ENCODE peak calls at places on chromosomes 13 and 19, in five cellular contexts. T is BE2C; D is CD4-positive, alpha-beta T cell; X is AG04449; S is IMR-90. O is an unnamed sample.

GRCh38 chr19:18470153-18470552 is 32.2 kb upstream of the ISYNA1 start:
- DNase-seq in X (no peak), D (no peak), S (no peak), T (peak), O (no peak)

GRCh38 chr19:3785938-3786824 is at the start of gene MATK:
- DNase-seq in X (no peak), T (no peak), S (no peak), D (no peak), O (no peak)

GRCh38 chr19:58407658-58408151 is 744 bp upstream of the ZNF584 start:
- DNase-seq in D (no peak), X (no peak), S (peak), T (no peak), O (no peak)

GRCh38 chr19:45503909-45504308 is 3.4 kb upstream of the VASP start:
- DNase-seq in X (no peak), T (no peak), S (no peak), D (no peak), O (no peak)

GRCh38 chr13:26326562-26326961 is 72.6 kb downstream of the CDK8 start:
- DNase-seq in T (no peak), D (no peak), S (no peak), X (no peak), O (no peak)

GRCh38 chr13:85170372-85170771 is 628.8 kb downstream of the SLITRK6 start:
- DNase-seq in X (no peak), S (no peak), T (no peak), D (no peak), O (no peak)

GRCh38 chr19:43634877-43635560 is 4.6 kb downstream of the CADM4 start:
- DNase-seq in S (no peak), X (no peak), T (no peak), D (no peak), O (no peak)

GRCh38 chr13:26412961-26413716 is 144.3 kb upstream of the WASF3 start:
- DNase-seq in D (no peak), T (no peak), X (no peak), S (no peak), O (no peak)

GRCh38 chr19:5789886-5790572 is 934 bp downstream of the DUS3L start:
- DNase-seq in D (no peak), T (no peak), S (no peak), X (no peak), O (no peak)

GRCh38 chr13:78160793-78161192 is 242.2 kb upstream of the EDNRB start:
- DNase-seq in D (no peak), S (peak), X (peak), T (no peak), O (no peak)

GRCh38 chr13:31320946-31321345 is 121.2 kb downstream of the B3GLCT start:
- DNase-seq in S (no peak), T (no peak), X (no peak), D (no peak), O (no peak)

GRCh38 chr19:7366701-7367420 is 18.1 kb downstream of the ARHGEF18 start:
- DNase-seq in X (no peak), S (peak), T (no peak), D (no peak), O (no peak)
- TF ChIP-seq CTCF in X (no peak), S (peak), T (peak), D (peak), O (peak)

GRCh38 chr19:56121180-56122167 is at the start of gene ZNF787:
- DNase-seq in T (peak), S (peak), X (peak), D (peak), O (peak)
- TF ChIP-seq CTCF in T (no peak), S (peak), X (no peak), D (no peak), O (no peak)

GRCh38 chr13:110507678-110508381 is 53.7 kb downstream of the RAB20 start:
- DNase-seq in S (no peak), X (no peak), T (no peak), D (no peak), O (no peak)
- TF ChIP-seq CTCF in S (no peak), X (no peak), T (peak), D (no peak), O (no peak)

GRCh38 chr19:27777726-27778125 is 1435.2 kb downstream of the UQCRFS1 start:
- DNase-seq in T (peak), D (no peak), S (no peak), X (no peak), O (no peak)
- TF ChIP-seq CTCF in T (peak), D (no peak), S (no peak), X (no peak), O (peak)

GRCh38 chr19:1511318-1511988 is 1.4 kb downstream of the ADAMTSL5 start:
- DNase-seq in D (no peak), S (no peak), T (no peak), X (no peak), O (no peak)

GRCh38 chr19:1514295-1514661 is 1.5 kb upstream of the ADAMTSL5 start:
- DNase-seq in S (no peak), T (no peak), D (no peak), X (no peak), O (no peak)

GRCh38 chr19:1511989-1512338 is 855 bp downstream of the ADAMTSL5 start:
- DNase-seq in D (no peak), T (no peak), S (no peak), X (no peak), O (no peak)

GRCh38 chr19:1513492-1514294 is 874 bp upstream of the ADAMTSL5 start:
- DNase-seq in S (peak), D (peak), X (no peak), T (peak), O (no peak)

DNA sequence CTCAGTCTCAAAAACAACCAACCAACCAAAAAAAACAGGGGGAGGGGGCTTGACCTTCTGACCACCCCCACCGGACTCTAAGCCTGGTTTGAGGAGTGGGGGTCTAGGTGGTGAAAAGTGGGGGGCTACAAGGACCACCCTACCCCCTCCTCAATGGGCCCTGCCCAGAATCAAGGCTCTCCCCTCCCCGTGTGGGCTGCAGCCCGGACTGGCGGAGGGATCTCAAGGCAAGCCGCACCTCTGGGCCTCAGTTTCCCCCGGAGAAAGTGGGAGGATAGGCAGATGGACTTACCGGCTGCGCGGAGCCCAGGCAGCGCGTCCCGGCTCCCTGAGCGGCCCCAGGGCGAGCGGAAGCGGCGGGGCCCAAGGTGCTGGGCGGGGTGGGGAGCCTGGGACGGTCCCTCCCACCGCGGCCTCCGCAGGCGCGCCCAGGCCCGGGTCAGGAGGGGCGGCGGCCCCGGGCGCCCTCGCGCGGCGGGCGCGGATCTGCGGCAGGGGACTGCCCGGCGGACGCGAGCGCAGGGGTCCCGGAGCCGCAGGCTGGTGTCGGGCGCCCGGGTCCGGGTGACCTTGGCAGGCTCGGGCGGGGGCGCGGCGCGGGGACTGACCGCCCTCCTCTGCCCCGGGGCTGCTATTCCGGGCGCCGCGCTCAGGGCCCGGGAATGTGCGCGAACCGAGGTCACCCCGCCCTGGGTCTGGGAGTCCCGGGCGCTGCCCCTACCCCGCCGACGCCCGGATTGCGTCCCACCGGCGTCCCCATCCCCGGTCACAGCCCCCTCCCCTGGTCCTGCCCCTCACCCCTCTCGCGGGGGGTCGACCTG is at the start of gene ADAMTSL5:
- DNase-seq in S (peak), T (peak), D (peak), X (no peak), O (no peak)
- TF ChIP-seq CTCF in S (peak), T (no peak), D (no peak), X (no peak), O (no peak)

DNA sequence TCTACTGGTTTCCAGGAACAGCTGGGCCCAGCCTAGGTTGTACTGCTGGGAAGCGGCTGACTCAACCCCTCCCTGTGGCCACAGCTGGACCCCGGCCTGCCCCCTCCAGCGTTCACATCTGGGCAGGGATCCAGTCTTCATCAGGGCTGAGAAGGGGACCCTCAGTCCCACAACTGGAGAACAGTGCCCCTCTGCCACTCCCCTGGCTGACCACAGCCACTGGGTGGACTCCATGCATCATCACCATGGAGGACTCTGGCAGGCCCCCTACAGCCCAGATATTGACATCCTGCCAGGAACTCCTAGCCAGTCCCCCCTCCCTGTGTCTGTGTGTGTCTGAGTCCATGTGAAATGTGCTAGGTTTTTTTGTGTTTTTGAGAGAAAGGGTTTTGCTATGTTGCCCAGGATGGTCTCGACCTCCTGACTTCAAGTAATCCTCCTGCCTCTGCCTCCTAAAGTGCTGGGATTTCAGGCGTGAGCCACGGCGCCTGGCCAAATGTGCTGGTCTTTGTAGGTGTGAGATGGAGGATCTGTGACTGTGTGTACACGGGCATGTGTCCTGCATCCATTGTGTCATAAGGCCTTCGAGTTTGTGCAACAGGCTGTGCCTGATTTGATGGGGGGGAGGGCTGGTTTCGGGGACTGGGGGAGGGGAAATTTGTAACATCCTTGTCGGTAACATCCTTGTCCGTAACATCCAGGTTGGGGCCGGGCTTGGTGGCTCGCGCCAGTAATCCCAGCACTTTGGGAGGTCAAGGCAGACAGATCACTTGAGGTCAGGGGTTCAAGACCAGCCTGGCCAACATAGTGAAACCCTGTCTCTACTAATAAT is 4.0 kb upstream of the HOOK2 start:
- DNase-seq in X (no peak), D (no peak), T (peak), S (peak), O (no peak)
- TF ChIP-seq CTCF in X (peak), D (no peak), T (peak), S (no peak), O (no peak)

GRCh38 chr13:113561417-113562084 is 23.0 kb upstream of the TFDP1 start:
- DNase-seq in S (no peak), D (no peak), T (no peak), X (no peak), O (no peak)
- TF ChIP-seq CTCF in S (no peak), D (no peak), T (no peak), X (no peak), O (no peak)